ENCODE peak calls at places on chromosomes 5 and 9, in eight cellular contexts. V, L, Y, I, Z, S, A and R are unnamed samples.
A peak's percentile ranks its signal among the peaks of the same experiment; 100 is the strongest.

GRCh38 chr5:130992095-130992494 is 173.0 kb downstream of the HINT1 start:
- DNase-seq in Y (no peak), A (peak; percentile 62), I (no peak), S (no peak), Z (no peak), L (no peak), V (no peak), R (peak; percentile 63)

GRCh38 chr5:36073595-36074216 is 7.0 kb upstream of the UGT3A2 start:
- DNase-seq in L (peak; percentile 73), I (peak; percentile 84), V (no peak), Z (peak; percentile 87), Y (peak; percentile 39), S (no peak), A (peak; percentile 26), R (peak; percentile 24)

GRCh38 chr5:77499973-77500372 is 7.9 kb upstream of the WDR41 start:
- DNase-seq in Z (no peak), V (no peak), Y (no peak), L (no peak), S (no peak), A (no peak), I (no peak), R (no peak)

GRCh38 chr9:12776775-12777055 is 1.9 kb downstream of the LURAP1L start:
- DNase-seq in Z (no peak), L (no peak), I (no peak), A (peak; percentile 19), V (no peak), Y (no peak), S (no peak), R (peak; percentile 73)

GRCh38 chr5:38168029-38168428 is 90.3 kb upstream of the EGFLAM start:
- DNase-seq in A (no peak), S (no peak), Z (no peak), V (no peak), I (no peak), Y (no peak), L (no peak), R (no peak)

GRCh38 chr9:100346836-100347235 is 5.9 kb downstream of the TEX10 start:
- DNase-seq in Y (no peak), V (no peak), I (no peak), S (no peak), L (no peak), A (no peak), Z (no peak), R (peak; percentile 83)

GRCh38 chr5:173707392-173707791 is 90.9 kb upstream of the BOD1 start:
- DNase-seq in I (no peak), V (no peak), A (no peak), S (peak; percentile 84), Y (peak; percentile 58), Z (no peak), L (peak; percentile 91), R (peak; percentile 98)

GRCh38 chr9:122264360-122265264 is at the start of the genes MRRF and RBM18:
- DNase-seq in A (peak; percentile 96), L (peak; percentile 93), Z (peak; percentile 94), S (peak; percentile 91), I (peak; percentile 95), V (peak; percentile 79), Y (peak; percentile 82), R (peak; percentile 97)

GRCh38 chr5:65809817-65810531 is 88.0 kb downstream of the NLN start:
- DNase-seq in V (peak; percentile 99), Z (no peak), L (no peak), A (peak; percentile 57), I (no peak), S (peak; percentile 50), Y (peak; percentile 71), R (peak; percentile 91)

GRCh38 chr5:30607301-30607700 is 586.2 kb upstream of the CDH6 start:
- DNase-seq in Y (peak; percentile 19), A (no peak), S (no peak), L (no peak), I (peak; percentile 39), V (no peak), Z (no peak), R (no peak)

GRCh38 chr9:87711857-87712800 is 13.8 kb upstream of the CTSL start:
- DNase-seq in L (no peak), Z (no peak), S (peak; percentile 60), V (no peak), A (peak; percentile 65), Y (no peak), I (peak; percentile 33), R (peak; percentile 97)

GRCh38 chr9:135743546-135744332 is 41.8 kb downstream of the KCNT1 start:
- DNase-seq in I (no peak), Z (no peak), V (no peak), L (no peak), A (no peak), S (no peak), Y (no peak), R (no peak)

GRCh38 chr9:135378751-135379150 is 100.8 kb upstream of the PPP1R26 start:
- DNase-seq in A (no peak), Z (no peak), V (no peak), L (no peak), Y (no peak), S (no peak), I (no peak), R (no peak)

GRCh38 chr5:17167171-17167891 is 50.1 kb upstream of the BASP1 start:
- DNase-seq in A (no peak), Y (no peak), L (no peak), Z (no peak), V (no peak), S (no peak), I (no peak), R (no peak)

GRCh38 chr5:74041913-74042312 is 415.9 kb downstream of the ARHGEF28 start:
- DNase-seq in L (no peak), V (no peak), S (no peak), A (no peak), Z (no peak), I (no peak), Y (no peak), R (peak; percentile 46)

GRCh38 chr9:101566904-101567724 is 27.7 kb downstream of the PPP3R2 start:
- DNase-seq in L (peak; percentile 33), Y (peak; percentile 59), A (peak; percentile 29), V (no peak), Z (peak; percentile 46), I (peak; percentile 65), S (no peak), R (peak; percentile 57)

GRCh38 chr9:99054581-99054980 is 50.3 kb upstream of the TGFBR1 start:
- DNase-seq in L (no peak), S (no peak), Z (no peak), V (peak; percentile 84), I (no peak), Y (peak; percentile 64), A (no peak), R (peak; percentile 61)

DNA sequence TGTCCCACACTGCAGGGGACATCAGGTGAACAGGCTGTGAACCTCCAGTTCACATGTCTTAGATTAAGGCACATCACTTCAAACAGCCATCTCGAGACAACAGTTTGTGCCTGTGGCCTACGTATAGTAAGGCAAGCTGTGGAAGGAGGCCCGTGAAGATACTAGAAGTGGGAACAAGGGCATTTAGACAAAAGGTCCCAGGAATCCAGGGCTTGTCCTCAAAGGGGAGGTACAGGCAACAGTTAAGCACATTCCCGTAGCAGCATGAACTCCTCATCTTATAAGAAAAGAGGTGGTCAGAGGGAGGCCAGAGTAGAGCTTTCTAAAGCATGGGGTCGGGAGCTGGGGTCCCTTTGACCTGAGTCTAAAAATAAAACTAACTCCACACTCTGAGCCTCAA is 122.5 kb upstream of the TRPM3 start:
- DNase-seq in S (no peak), I (peak; percentile 57), Y (no peak), V (no peak), Z (no peak), L (no peak), A (no peak), R (no peak)
- H3K9me2 ChIP-seq in S (no peaks in the 10 kb centered on the region), I (no peaks in the 10 kb centered on the region), Y (no peaks in the 10 kb centered on the region), V (no peaks in the 10 kb centered on the region), Z (no peaks in the 10 kb centered on the region), L (no peaks in the 10 kb centered on the region), A (no peaks in the 10 kb centered on the region), R (no peaks in the 10 kb centered on the region)

GRCh38 chr9:93190133-93190525 is 6.2 kb downstream of the WNK2 start:
- DNase-seq in I (no peak), Y (no peak), V (no peak), Z (no peak), S (no peak), A (no peak), L (no peak), R (no peak)
- H4K20me1 ChIP-seq in I (peaks cover 21% of the 10 kb centered on the region), Y (no peaks in the 10 kb centered on the region), V (no peaks in the 10 kb centered on the region), Z (no peaks in the 10 kb centered on the region), S (no peaks in the 10 kb centered on the region), A (no peaks in the 10 kb centered on the region), L (no peaks in the 10 kb centered on the region), R (no peaks in the 10 kb centered on the region)

GRCh38 chr5:3309538-3309937 is 286.1 kb upstream of the IRX1 start:
- DNase-seq in A (no peak), V (no peak), Y (no peak), I (no peak), Z (no peak), S (no peak), L (no peak), R (no peak)

GRCh38 chr5:3313569-3313968 is 282.1 kb upstream of the IRX1 start:
- DNase-seq in L (no peak), A (no peak), Y (no peak), Z (no peak), I (no peak), V (no peak), S (no peak), R (no peak)

GRCh38 chr5:3311443-3311842 is 284.2 kb upstream of the IRX1 start:
- DNase-seq in Y (no peak), L (no peak), I (no peak), Z (no peak), S (no peak), A (no peak), V (no peak), R (no peak)

GRCh38 chr5:3310551-3311340 is 284.9 kb upstream of the IRX1 start:
- DNase-seq in Z (no peak), I (no peak), Y (peak; percentile 6), V (peak; percentile 58), S (no peak), A (no peak), L (no peak), R (peak; percentile 92)

DNA sequence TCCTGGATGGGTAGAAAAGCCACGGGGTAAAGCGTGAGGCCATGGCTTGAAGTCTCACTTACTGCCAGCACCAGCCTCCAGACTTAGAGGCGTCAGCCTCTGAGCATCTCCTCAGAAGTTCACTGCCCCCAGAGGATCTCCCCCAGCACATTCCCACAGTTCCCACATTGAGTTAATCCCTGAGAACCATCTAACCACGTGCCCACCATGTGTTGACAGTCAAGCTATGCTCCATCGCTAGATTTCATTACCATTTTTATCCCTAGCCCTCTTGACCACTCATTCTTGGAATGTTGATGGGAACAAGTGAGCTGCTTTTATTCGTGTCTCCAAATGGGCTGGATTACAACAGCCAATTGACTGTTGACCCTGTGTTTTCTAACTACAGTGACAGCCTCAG is 283.3 kb upstream of the IRX1 start:
- DNase-seq in A (no peak), Z (no peak), V (no peak), S (no peak), L (no peak), Y (no peak), I (no peak), R (no peak)
- H3K27ac ChIP-seq in A (no peak overlapping the region), Z (no peak overlapping the region), V (no peak overlapping the region), S (no peak overlapping the region), L (no peak overlapping the region), Y (no peak overlapping the region), I (no peak overlapping the region), R (no peak overlapping the region)

DNA sequence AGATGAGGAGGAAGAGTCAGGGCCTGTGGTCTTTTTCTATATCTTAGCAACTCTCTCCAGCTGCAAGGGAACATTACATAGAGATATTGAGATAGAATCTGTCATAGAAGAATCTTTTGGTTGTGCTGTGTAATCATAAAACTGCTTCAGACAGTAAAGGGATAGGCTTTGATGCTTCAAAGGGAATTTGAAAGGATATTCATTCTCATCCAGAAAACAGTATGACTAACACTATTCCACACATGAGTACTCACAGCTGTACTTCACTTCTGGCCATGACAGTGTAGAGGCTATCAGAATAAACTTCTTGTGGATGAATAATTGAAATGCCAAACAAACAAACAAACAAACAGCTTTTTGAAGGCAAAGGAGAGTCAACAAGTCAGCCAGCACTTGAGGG is 145.9 kb downstream of the YIPF5 start:
- DNase-seq in V (no peak), Z (no peak), L (no peak), Y (no peak), A (no peak), S (no peak), I (no peak), R (peak; percentile 58)
- H3K9me2 ChIP-seq in V (peaks cover 4% of the 10 kb centered on the region), Z (no peaks in the 10 kb centered on the region), L (no peaks in the 10 kb centered on the region), Y (no peaks in the 10 kb centered on the region), A (no peaks in the 10 kb centered on the region), S (no peaks in the 10 kb centered on the region), I (peaks cover 12% of the 10 kb centered on the region), R (no peaks in the 10 kb centered on the region)